ENCODE peak calls at places on chromosome 18, in seven cellular contexts. R is DND-41; J is Caco-2; L is brain microvascular endothelial cell; V is heart left ventricle; M is cardiac fibroblast; S is effector memory CD4-positive, alpha-beta T cell. W is an unnamed sample.

GRCh38 chr18:25817571-25818237 is 272.7 kb downstream of the SS18 start:
- DNase-seq in R (no peak), J (no peak), L (no peak), V (no peak), M (no peak), S (no peak), W (no peak)

GRCh38 chr18:1585881-1586488 is 681.3 kb downstream of the ADCYAP1 start:
- DNase-seq in R (no peak), J (peak), L (peak), V (no peak), M (peak), S (no peak), W (peak)

GRCh38 chr18:57859314-57859713 is 56.2 kb upstream of the ATP8B1 start:
- DNase-seq in R (peak), J (peak), L (peak), V (no peak), M (peak), S (no peak), W (peak)

GRCh38 chr18:76670564-76671288 is 151.6 kb upstream of the ZNF236 start:
- DNase-seq in R (no peak), J (no peak), L (no peak), V (no peak), M (no peak), S (no peak), W (no peak)

GRCh38 chr18:6917082-6917481 is 187.6 kb downstream of the ARHGAP28 start:
- DNase-seq in R (no peak), J (no peak), L (no peak), V (no peak), M (peak), S (no peak), W (no peak)

GRCh38 chr18:26008619-26009018 is 81.8 kb downstream of the SS18 start:
- DNase-seq in R (no peak), J (no peak), L (no peak), V (no peak), M (no peak), S (no peak), W (no peak)

GRCh38 chr18:68233043-68233442 is 481.9 kb downstream of the TMX3 start:
- DNase-seq in R (no peak), J (no peak), L (no peak), V (no peak), M (no peak), S (no peak), W (no peak)

GRCh38 chr18:44599409-44599808 is 81.3 kb upstream of the SETBP1 start:
- DNase-seq in R (no peak), J (no peak), L (peak), V (peak), M (no peak), S (no peak), W (no peak)

GRCh38 chr18:21303913-21304312 is 61.9 kb downstream of the GREB1L start:
- DNase-seq in R (no peak), J (no peak), L (no peak), V (no peak), M (peak), S (no peak), W (no peak)

GRCh38 chr18:80033181-80034067 is 810 bp upstream of the RBFA start:
- DNase-seq in R (no peak), J (no peak), L (peak), V (no peak), M (peak), S (no peak), W (no peak)

GRCh38 chr18:635171-635570 is 22.3 kb upstream of the TYMS start:
- DNase-seq in R (no peak), J (peak), L (no peak), V (no peak), M (no peak), S (no peak), W (no peak)

GRCh38 chr18:79872852-79873444 is 75.2 kb downstream of the KCNG2 start:
- DNase-seq in R (no peak), J (no peak), L (no peak), V (no peak), M (no peak), S (no peak), W (no peak)

GRCh38 chr18:69897397-69898108 is 50.1 kb downstream of the CD226 start:
- DNase-seq in R (no peak), J (no peak), L (no peak), V (no peak), M (no peak), S (no peak), W (peak)

GRCh38 chr18:49584431-49584830 is 22.6 kb downstream of the LIPG start:
- DNase-seq in R (no peak), J (no peak), L (no peak), V (no peak), M (no peak), S (no peak), W (no peak)

GRCh38 chr18:12599966-12600365 is 57.9 kb downstream of the SPIRE1 start:
- DNase-seq in R (no peak), J (no peak), L (no peak), V (no peak), M (no peak), S (no peak), W (peak)

GRCh38 chr18:62183578-62184195 is 3.2 kb downstream of the PIGN start:
- DNase-seq in R (peak), J (peak), L (peak), V (no peak), M (peak), S (no peak), W (peak)

GRCh38 chr18:51890762-51891161 is 449.2 kb upstream of the DCC start:
- DNase-seq in R (no peak), J (no peak), L (no peak), V (no peak), M (peak), S (no peak), W (no peak)

GRCh38 chr18:21316296-21316695 is 74.3 kb downstream of the GREB1L start:
- DNase-seq in R (no peak), J (no peak), L (no peak), V (no peak), M (no peak), S (no peak), W (no peak)

GRCh38 chr18:67612281-67612680 is 95.8 kb upstream of the DSEL start:
- DNase-seq in R (no peak), J (no peak), L (no peak), V (no peak), M (no peak), S (no peak), W (no peak)

GRCh38 chr18:74702951-74703350 is 105.3 kb downstream of the ZNF407 start:
- DNase-seq in R (no peak), J (no peak), L (no peak), V (no peak), M (no peak), S (no peak), W (no peak)

GRCh38 chr18:54957987-54958386 is 1.3 kb downstream of the CCDC68 start:
- DNase-seq in R (no peak), J (peak), L (peak), V (no peak), M (peak), S (no peak), W (no peak)
- H3K4me3 ChIP-seq in R (no peak), J (peak), L (peak), V (peak), M (peak), S (no peak), W (no peak)

DNA sequence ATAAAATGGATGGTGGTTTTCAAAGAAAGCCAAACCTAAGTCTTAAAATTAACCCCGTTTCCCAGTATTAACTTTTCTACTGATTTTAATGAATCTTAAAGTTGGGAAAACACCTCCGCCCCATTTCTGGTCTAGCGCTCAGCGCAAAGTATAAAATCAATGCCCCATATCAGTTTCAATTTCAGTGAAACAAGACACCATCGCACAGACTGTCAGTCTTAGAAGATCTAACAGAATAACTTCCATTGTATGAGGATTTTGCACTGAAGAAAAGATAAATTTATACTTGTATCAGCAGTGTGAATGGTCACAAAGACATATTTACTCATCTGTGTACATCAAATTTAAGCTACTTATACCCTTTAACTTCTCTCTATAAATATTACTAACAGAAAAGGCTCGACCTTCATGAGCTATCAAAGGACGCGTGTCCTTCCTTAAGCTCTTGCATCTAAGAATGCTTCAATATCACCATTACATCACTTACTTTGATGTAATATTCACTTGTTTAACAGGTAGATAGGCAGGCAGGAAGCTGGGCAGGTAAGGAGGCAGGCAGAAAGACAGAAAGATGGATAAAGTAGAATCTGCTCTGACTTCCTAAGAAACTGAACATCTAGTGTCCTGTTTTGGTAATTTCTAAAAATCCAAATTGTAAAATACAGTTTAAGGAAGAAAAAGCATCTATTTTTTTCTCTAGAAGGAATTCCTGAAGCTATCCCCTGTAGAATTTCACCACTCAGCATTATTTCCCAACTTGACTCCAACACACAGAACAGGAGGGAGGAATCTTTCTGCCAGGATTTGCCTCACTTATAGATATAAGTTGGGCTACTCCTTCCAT is 183.0 kb downstream of the TCF4 start:
- DNase-seq in R (no peak), J (no peak), L (no peak), V (no peak), M (peak), S (no peak), W (no peak)
- H3K4me3 ChIP-seq in R (no peak), J (no peak), L (no peak), V (no peak), M (no peak), S (no peak), W (no peak)

GRCh38 chr18:58865009-58865345 is 300 bp downstream of the ZNF532 start:
- DNase-seq in R (no peak), J (no peak), L (no peak), V (no peak), M (no peak), S (no peak), W (no peak)
- H3K4me3 ChIP-seq in R (no peak), J (no peak), L (peak), V (peak), M (peak), S (no peak), W (no peak)

GRCh38 chr18:40630496-40630895 is 1324.5 kb upstream of the PIK3C3 start:
- DNase-seq in R (no peak), J (no peak), L (no peak), V (no peak), M (no peak), S (no peak), W (no peak)

DNA sequence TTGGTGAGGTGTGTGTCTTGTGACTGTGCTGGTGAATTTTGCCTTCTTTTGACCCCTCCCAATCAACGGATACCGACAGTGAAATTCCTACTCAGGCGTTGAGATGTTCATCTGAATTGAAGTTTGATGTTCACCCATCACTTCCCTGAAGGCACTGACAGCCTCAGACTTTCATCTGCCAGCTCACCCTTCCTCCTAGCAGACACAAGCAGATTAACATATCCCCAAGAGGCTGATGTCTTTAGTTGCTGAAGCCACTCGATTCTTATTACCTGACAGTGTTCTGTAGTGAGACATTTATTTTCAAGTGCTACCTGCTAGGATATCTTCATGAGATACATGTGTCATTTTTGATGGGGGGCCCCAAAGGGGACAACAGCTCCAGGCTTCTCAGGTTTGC is 1330.1 kb upstream of the PIK3C3 start:
- DNase-seq in R (no peak), J (no peak), L (no peak), V (no peak), M (no peak), S (no peak), W (no peak)
- H3K4me3 ChIP-seq in R (no peak), J (no peak), L (no peak), V (no peak), M (no peak), S (no peak), W (no peak)

GRCh38 chr18:55250729-55251128 is 291.5 kb upstream of the CCDC68 start:
- DNase-seq in R (no peak), J (no peak), L (peak), V (no peak), M (peak), S (no peak), W (no peak)

GRCh38 chr18:55253814-55254213 is 294.6 kb upstream of the CCDC68 start:
- DNase-seq in R (no peak), J (no peak), L (no peak), V (no peak), M (peak), S (no peak), W (no peak)

GRCh38 chr18:55252053-55252675 is 292.9 kb upstream of the CCDC68 start:
- DNase-seq in R (no peak), J (no peak), L (no peak), V (no peak), M (peak), S (no peak), W (no peak)

GRCh38 chr18:55251186-55251995 is 292.1 kb upstream of the CCDC68 start:
- DNase-seq in R (no peak), J (no peak), L (no peak), V (peak), M (peak), S (no peak), W (no peak)

DNA sequence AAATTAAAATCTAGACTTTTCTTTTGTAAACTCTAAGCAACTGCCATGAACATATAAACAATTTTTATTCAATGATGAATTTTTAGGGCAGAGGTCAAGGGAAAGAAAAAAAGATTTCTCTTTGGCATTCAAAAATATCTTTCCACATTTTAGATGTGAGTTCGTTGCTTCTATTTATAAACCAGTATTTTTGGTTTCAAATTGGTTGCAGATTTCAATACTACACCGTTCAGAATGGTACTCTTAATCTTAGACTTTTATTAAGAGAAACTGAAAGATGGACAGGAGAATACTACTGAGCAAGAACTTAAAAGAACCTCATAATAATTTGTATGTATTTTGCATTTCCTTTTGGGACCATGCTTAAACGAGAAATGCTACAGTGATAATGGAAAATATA is 293.7 kb upstream of the CCDC68 start:
- DNase-seq in R (no peak), J (no peak), L (no peak), V (no peak), M (peak), S (no peak), W (no peak)
- H3K4me3 ChIP-seq in R (no peak), J (no peak), L (no peak), V (no peak), M (no peak), S (no peak), W (no peak)

GRCh38 chr18:23643815-23644214 is 18.9 kb downstream of the ANKRD29 start:
- DNase-seq in R (no peak), J (no peak), L (no peak), V (no peak), M (no peak), S (no peak), W (no peak)
- H3K4me3 ChIP-seq in R (no peak), J (no peak), L (no peak), V (no peak), M (no peak), S (no peak), W (no peak)

GRCh38 chr18:45645610-45646009 is 30.3 kb downstream of the SLC14A2 start:
- DNase-seq in R (no peak), J (no peak), L (no peak), V (no peak), M (no peak), S (no peak), W (no peak)
- H3K4me3 ChIP-seq in R (no peak), J (no peak), L (no peak), V (no peak), M (no peak), S (no peak), W (no peak)

GRCh38 chr18:9477509-9477908 is 2.2 kb downstream of the RALBP1 start:
- DNase-seq in R (no peak), J (no peak), L (no peak), V (no peak), M (no peak), S (no peak), W (no peak)
- H3K4me3 ChIP-seq in R (no peak), J (no peak), L (no peak), V (no peak), M (no peak), S (no peak), W (no peak)